ENCODE peak calls at places on chromosomes 3 and 15, in eight cellular contexts. M, T, C, A, W, L, Z and O are unnamed samples.

GRCh38 chr3:181752202-181752671 is 40.5 kb downstream of the SOX2 start:
- DNase-seq in C (peak), M (no peak), T (no peak), Z (no peak), W (no peak), L (no peak), A (no peak), O (no peak)

GRCh38 chr3:129611812-129612349 is 5.4 kb upstream of the PLXND1 start:
- DNase-seq in Z (no peak), L (peak), C (no peak), M (no peak), T (no peak), A (peak), W (no peak), O (no peak)

GRCh38 chr15:89967892-89968291 is 33.2 kb upstream of the ZNF710 start:
- DNase-seq in C (no peak), T (no peak), Z (no peak), W (no peak), M (no peak), A (no peak), L (no peak), O (peak)

GRCh38 chr15:39786444-39787056 is 3.9 kb upstream of the FSIP1 start:
- DNase-seq in W (peak), L (peak), M (peak), C (peak), A (peak), Z (no peak), T (no peak), O (no peak)

GRCh38 chr3:113021471-113021870 is 30.7 kb downstream of the GTPBP8 start:
- DNase-seq in Z (no peak), L (no peak), T (no peak), M (no peak), W (no peak), C (no peak), A (no peak), O (no peak)

GRCh38 chr15:85443593-85444328 is 63.4 kb downstream of the AKAP13 start:
- DNase-seq in L (peak), C (no peak), W (no peak), T (peak), Z (peak), M (peak), A (peak), O (no peak)

GRCh38 chr15:40770147-40770721 is 454 bp downstream of the C15orf62 start:
- DNase-seq in A (no peak), Z (no peak), W (no peak), M (no peak), L (no peak), C (peak), T (no peak), O (no peak)

GRCh38 chr3:120025520-120025919 is 68.7 kb downstream of the GSK3B start:
- DNase-seq in T (no peak), L (no peak), C (no peak), A (no peak), Z (no peak), W (no peak), M (no peak), O (no peak)

GRCh38 chr15:65373163-65373651 is 4.6 kb downstream of the IGDCC3 start:
- DNase-seq in Z (no peak), A (no peak), C (no peak), T (no peak), M (no peak), L (peak), W (no peak), O (no peak)

GRCh38 chr3:171953300-171954022 is 85.9 kb upstream of the FNDC3B start:
- DNase-seq in A (no peak), Z (no peak), L (peak), M (no peak), C (no peak), W (no peak), T (no peak), O (no peak)

GRCh38 chr3:183252973-183253363 is at the start of gene B3GNT5:
- DNase-seq in A (peak), L (no peak), W (peak), T (no peak), Z (no peak), M (peak), C (peak), O (peak)

GRCh38 chr3:121737644-121738043 is 11.9 kb downstream of the GOLGB1 start:
- DNase-seq in T (no peak), A (no peak), W (no peak), Z (no peak), M (no peak), C (no peak), L (no peak), O (no peak)

GRCh38 chr3:83729576-83729975 is 1229.2 kb upstream of the CADM2 start:
- DNase-seq in W (no peak), Z (no peak), L (no peak), C (no peak), A (no peak), T (no peak), M (no peak), O (no peak)

DNA sequence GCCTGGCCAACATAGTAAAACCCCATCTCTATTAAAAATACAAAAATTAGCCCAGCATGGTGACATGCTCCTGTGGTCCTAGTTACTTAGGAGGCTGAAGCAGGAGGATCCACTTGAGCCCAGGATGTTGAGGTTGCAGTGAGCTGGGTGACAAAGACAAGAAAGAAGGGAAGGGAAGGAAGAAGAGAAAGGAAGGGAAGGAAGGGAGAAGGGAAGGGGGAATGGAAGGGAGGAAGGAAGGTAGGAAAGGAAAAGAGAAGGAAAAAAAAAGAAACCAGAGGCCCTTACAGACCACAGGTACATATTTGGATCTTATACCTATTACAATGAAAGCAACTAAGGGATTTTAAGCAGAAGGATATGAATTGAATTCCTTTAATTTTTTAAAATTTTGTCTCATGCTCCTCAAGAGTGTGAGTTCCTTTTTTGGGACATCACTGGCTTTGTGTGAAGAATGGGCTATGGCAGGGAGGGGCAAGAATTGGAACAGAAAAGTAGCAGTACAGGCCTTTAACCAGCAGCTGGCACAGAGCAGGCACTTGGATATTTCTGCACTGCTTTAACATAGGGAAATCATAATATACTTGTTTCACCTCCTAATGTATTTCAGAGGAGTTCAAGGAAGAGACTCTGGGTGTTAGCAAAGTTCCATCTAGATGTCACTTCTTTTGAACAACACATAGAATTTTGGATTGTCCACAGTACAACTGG is 7.9 kb downstream of the RAB27A start:
- DNase-seq in T (no peak), Z (no peak), L (no peak), M (no peak), W (no peak), C (no peak), A (no peak), O (no peak)
- H3K27ac ChIP-seq in T (no peak), Z (no peak), L (no peak), M (no peak), W (peak), C (peak), A (no peak), O (peak)

GRCh38 chr15:34043391-34043790 is 4.4 kb upstream of the AVEN start:
- DNase-seq in T (no peak), M (no peak), Z (no peak), L (no peak), W (no peak), A (no peak), C (no peak), O (no peak)

GRCh38 chr15:34039506-34040123 is 611 bp upstream of the AVEN start:
- DNase-seq in A (no peak), W (no peak), M (no peak), T (peak), Z (no peak), C (peak), L (no peak), O (peak)

GRCh38 chr15:34038404-34039179 is 412 bp downstream of the AVEN start:
- DNase-seq in W (peak), T (no peak), A (peak), L (peak), M (no peak), C (peak), Z (no peak), O (peak)

GRCh38 chr15:34039180-34039486 is at the start of gene AVEN:
- DNase-seq in L (no peak), C (no peak), W (no peak), M (no peak), T (no peak), Z (no peak), A (no peak), O (no peak)

DNA sequence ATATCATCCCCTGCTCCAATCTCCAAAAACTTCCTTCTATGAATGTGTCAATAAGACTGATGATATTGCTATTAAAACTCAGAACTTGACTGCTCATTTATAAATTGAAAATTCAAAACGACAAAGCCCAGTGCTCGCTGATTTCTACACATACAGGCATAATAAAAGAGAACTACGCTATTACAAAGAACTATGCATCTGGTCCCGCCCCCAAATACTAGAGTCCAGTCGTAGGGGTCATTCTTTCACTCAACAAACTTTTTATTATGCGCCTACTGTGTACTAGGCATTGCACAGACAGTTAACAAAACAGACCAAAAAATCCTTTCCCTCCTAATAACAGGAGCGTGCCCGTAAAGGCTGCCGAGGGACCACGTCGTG is 991 bp downstream of the AVEN start:
- DNase-seq in L (no peak), C (no peak), W (no peak), A (no peak), T (no peak), Z (no peak), M (no peak), O (no peak)
- TF ChIP-seq POLR2AphosphoS5 in L (no peak), C (no peak), W (no peak), A (no peak), T (no peak), Z (no peak), M (no peak), O (no peak)

GRCh38 chr3:126113733-126114132 is 29.8 kb upstream of the SLC41A3 start:
- DNase-seq in M (no peak), W (peak), Z (no peak), L (no peak), C (peak), A (peak), T (no peak), O (no peak)
- TF ChIP-seq REST in M (no peak), W (no peak), Z (no peak), L (no peak), C (no peak), A (no peak), T (no peak), O (no peak)

DNA sequence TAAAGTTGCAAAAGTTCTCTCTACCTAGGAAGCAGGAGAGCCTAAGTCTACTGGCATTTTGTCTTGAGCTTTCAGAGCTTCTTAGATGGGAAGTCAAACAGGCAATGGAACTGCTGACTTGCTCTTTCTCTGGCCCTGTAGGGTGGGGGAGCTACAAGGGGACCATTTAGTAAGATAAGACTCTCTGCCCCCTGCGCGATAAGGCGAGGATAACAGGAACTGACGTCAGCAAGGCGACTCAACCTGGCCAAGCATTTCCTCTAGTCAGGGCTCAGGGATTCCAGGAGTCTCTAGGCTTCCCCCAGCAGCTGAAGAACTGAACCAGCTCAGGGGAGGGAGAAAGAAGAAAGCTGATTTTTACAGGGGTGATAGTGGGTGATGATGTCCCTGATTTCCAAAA is 5.8 kb downstream of the RARB start:
- DNase-seq in Z (no peak), W (peak), L (no peak), A (no peak), C (no peak), T (no peak), M (no peak), O (no peak)
- H3K27ac ChIP-seq in Z (no peak), W (no peak), L (no peak), A (no peak), C (peak), T (no peak), M (no peak), O (no peak)

GRCh38 chr3:7682822-7683229 is 818.8 kb upstream of the LMCD1 start:
- DNase-seq in W (no peak), Z (no peak), T (no peak), A (peak), L (no peak), C (no peak), M (peak), O (peak)
- TF ChIP-seq POLR2AphosphoS5 in W (no peak), Z (no peak), T (no peak), A (no peak), L (no peak), C (no peak), M (no peak), O (no peak)

GRCh38 chr15:101411085-101411484 is 78.4 kb downstream of the PCSK6 start:
- DNase-seq in A (no peak), W (no peak), Z (no peak), L (no peak), T (no peak), C (no peak), M (no peak), O (no peak)
- TF ChIP-seq REST in A (no peak), W (no peak), Z (no peak), L (no peak), T (no peak), C (no peak), M (no peak), O (no peak)

DNA sequence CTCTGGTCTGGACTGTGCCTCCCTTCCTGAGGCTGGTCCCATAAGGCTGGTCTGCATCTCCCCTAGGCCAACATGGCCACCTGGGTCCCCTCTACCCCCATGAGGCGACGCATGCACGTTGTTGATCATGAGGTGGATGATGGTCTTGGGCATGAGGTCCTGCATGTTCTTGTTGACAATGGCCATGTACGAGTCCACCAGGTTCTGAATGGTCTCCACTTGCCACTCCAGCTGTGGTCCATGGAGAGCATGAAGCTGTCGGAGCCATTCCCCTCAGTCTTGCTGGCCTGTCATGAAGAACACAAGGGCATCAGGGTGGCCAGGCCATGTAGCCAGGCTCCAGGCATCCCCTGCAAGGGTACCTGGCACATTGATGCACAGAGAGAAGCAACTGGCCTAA is 27.1 kb upstream of the CSPG4 start:
- DNase-seq in W (no peak), T (no peak), A (no peak), L (no peak), M (no peak), C (no peak), Z (no peak), O (no peak)
- H3K27ac ChIP-seq in W (no peak), T (no peak), A (no peak), L (no peak), M (no peak), C (no peak), Z (no peak), O (no peak)

DNA sequence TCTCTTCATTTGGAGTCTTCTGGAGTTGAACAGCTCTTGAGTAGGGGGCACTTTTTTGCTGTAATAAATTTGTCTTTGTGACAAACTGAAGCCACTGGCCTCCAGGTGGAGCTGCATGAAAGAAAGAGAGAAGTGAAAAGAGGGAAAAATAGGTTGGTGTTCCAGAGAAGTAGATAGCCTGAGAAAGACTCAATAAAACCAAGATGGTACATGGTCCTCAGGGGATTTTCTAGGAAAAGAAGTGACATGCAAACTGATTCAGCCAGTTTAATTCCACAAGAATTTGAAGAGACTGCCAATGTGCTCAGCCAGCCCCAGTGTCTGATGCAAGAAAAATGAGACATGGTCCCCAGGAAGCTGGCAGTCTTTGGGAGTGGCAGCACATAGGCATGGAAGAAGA is 152.7 kb downstream of the CD47 start:
- DNase-seq in W (peak), M (peak), Z (no peak), C (peak), T (no peak), A (peak), L (peak), O (peak)
- TF ChIP-seq POLR2AphosphoS5 in W (no peak), M (no peak), Z (no peak), C (no peak), T (no peak), A (no peak), L (no peak), O (no peak)

DNA sequence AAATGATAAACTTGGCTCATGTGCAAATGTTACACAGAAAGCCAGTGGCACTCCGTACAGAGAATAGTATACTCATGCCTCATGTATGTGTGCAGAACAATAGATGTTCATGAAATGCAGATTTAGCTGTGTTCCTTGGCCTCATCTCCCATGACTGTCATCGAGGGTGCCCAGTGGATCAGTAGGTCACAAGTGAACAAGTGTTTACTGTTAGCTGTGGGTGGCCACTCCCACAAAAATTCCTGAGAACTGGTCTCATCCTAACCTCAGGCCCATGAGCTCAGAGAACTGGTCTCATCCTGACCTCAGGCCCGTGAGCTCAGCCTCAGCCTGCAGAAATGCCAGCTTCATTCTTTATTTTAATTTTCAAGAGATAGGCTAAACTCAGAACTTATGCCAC is 124.1 kb downstream of the GADL1 start:
- DNase-seq in C (no peak), W (no peak), M (peak), Z (no peak), T (no peak), L (peak), A (no peak), O (no peak)
- TF ChIP-seq REST in C (peak), W (no peak), M (no peak), Z (no peak), T (no peak), L (no peak), A (no peak), O (no peak)

GRCh38 chr15:88649753-88650551 is 11.1 kb downstream of the ISG20 start:
- DNase-seq in C (no peak), M (no peak), A (no peak), L (no peak), W (no peak), Z (no peak), T (no peak), O (no peak)

GRCh38 chr15:88648357-88649214 is 9.8 kb downstream of the ISG20 start:
- DNase-seq in L (no peak), A (no peak), T (no peak), Z (no peak), W (no peak), M (no peak), C (peak), O (no peak)

GRCh38 chr15:88650556-88650955 is 11.7 kb downstream of the ISG20 start:
- DNase-seq in W (no peak), T (no peak), M (no peak), L (no peak), C (no peak), A (no peak), Z (no peak), O (no peak)

GRCh38 chr15:88647362-88648105 is 8.7 kb downstream of the ISG20 start:
- DNase-seq in Z (no peak), T (no peak), W (no peak), M (no peak), C (peak), L (no peak), A (no peak), O (no peak)

GRCh38 chr15:88649286-88649733 is 10.5 kb downstream of the ISG20 start:
- DNase-seq in W (no peak), L (peak), M (peak), Z (no peak), A (no peak), C (peak), T (no peak), O (no peak)
- H3K27ac ChIP-seq in W (no peak), L (no peak), M (peak), Z (no peak), A (no peak), C (no peak), T (peak), O (no peak)